ENCODE peak calls at places on chromosome 6, in nine cellular contexts. E, H, I, Y, L, J, G, P and Z are unnamed samples.

GRCh38 chr6:58113960-58114359 is 796.5 kb downstream of the PRIM2 start:
- DNase-seq in J (no peak), E (no peak), H (no peak), L (no peak), I (no peak), P (no peak), Y (no peak), G (no peak), Z (no peak)

GRCh38 chr6:48069280-48069679 is 41.7 kb downstream of the PTCHD4 start:
- DNase-seq in I (no peak), J (no peak), H (no peak), Y (no peak), G (no peak), L (no peak), P (no peak), E (no peak), Z (peak)

GRCh38 chr6:137341721-137342195 is 122.6 kb upstream of the IFNGR1 start:
- DNase-seq in P (peak), E (no peak), G (no peak), L (peak), H (peak), J (no peak), I (no peak), Y (peak), Z (peak)

GRCh38 chr6:87212596-87212995 is 57.2 kb downstream of the ZNF292 start:
- DNase-seq in I (no peak), P (no peak), G (no peak), H (no peak), E (no peak), L (no peak), Y (no peak), J (no peak), Z (no peak)

GRCh38 chr6:132693478-132693877 is 20.4 kb downstream of the VNN1 start:
- DNase-seq in E (no peak), L (no peak), Y (no peak), G (no peak), H (peak), P (no peak), J (no peak), I (no peak), Z (no peak)

GRCh38 chr6:150800596-150801310 is 64.7 kb upstream of the MTHFD1L start:
- DNase-seq in J (no peak), G (no peak), I (no peak), Y (no peak), H (no peak), L (no peak), E (no peak), P (no peak), Z (no peak)

GRCh38 chr6:39468385-39468784 is 145.9 kb upstream of the KCNK16 start:
- DNase-seq in G (no peak), H (no peak), J (no peak), I (no peak), P (no peak), E (no peak), Y (no peak), L (no peak), Z (no peak)

GRCh38 chr6:111870054-111870750 is 3.0 kb downstream of the FYN start:
- DNase-seq in G (no peak), L (no peak), H (no peak), Y (no peak), I (no peak), P (no peak), E (no peak), J (no peak), Z (no peak)

GRCh38 chr6:89978749-89979145 is 84.5 kb downstream of the GJA10 start:
- DNase-seq in J (no peak), Y (no peak), H (no peak), L (no peak), I (no peak), E (no peak), P (no peak), G (no peak), Z (no peak)

GRCh38 chr6:33620158-33620583 is 951 bp upstream of the ITPR3 start:
- DNase-seq in H (peak), I (no peak), G (no peak), P (no peak), E (peak), J (no peak), L (no peak), Y (no peak), Z (no peak)

GRCh38 chr6:72554761-72555221 is 67.1 kb upstream of the KCNQ5 start:
- DNase-seq in Y (no peak), L (no peak), G (no peak), J (no peak), E (peak), P (no peak), I (no peak), H (no peak), Z (no peak)

GRCh38 chr6:84220809-84221409 is 6.5 kb downstream of the CEP162 start:
- DNase-seq in E (peak), P (no peak), G (no peak), H (peak), I (no peak), L (no peak), J (peak), Y (peak), Z (no peak)

GRCh38 chr6:158086054-158086705 is 81.9 kb downstream of the SERAC1 start:
- DNase-seq in E (peak), I (no peak), G (no peak), L (no peak), P (no peak), J (peak), Y (no peak), H (no peak), Z (no peak)